ENCODE peak calls at places on chromosomes 16 and 17, in five cellular contexts. V is dorsolateral prefrontal cortex; Z is psoas muscle; J is naive thymus-derived CD4-positive, alpha-beta T cell; B is IMR-90. O is an unnamed sample.

GRCh38 chr17:1181769-1182137 is 2.0 kb upstream of the ABR start:
- DNase-seq in V (no peak), Z (no peak), J (no peak), B (peak), O (no peak)

GRCh38 chr17:67884766-67885165 is 59.5 kb downstream of the BPTF start:
- DNase-seq in V (no peak), Z (no peak), J (no peak), B (no peak), O (no peak)

GRCh38 chr16:55949518-55949917 is 74.3 kb upstream of the CES5A start:
- DNase-seq in V (no peak), Z (no peak), J (no peak), B (peak), O (no peak)

GRCh38 chr17:43994272-43995149 is 9.9 kb upstream of the NAGS start:
- DNase-seq in V (peak), Z (peak), J (peak), B (peak), O (peak)

GRCh38 chr17:82859431-82860403 is 19.9 kb upstream of the ZNF750 start:
- DNase-seq in V (no peak), Z (peak), J (peak), B (peak), O (no peak)

GRCh38 chr16:24734382-24734781 is 4.9 kb downstream of the TNRC6A start:
- DNase-seq in V (no peak), Z (no peak), J (no peak), B (peak), O (no peak)

GRCh38 chr16:53052519-53053501 is at the start of gene CHD9NB:
- DNase-seq in V (no peak), Z (no peak), J (no peak), B (peak), O (peak)

GRCh38 chr17:30378191-30378796 is 433 bp upstream of the CPD start:
- DNase-seq in V (peak), Z (no peak), J (peak), B (peak), O (peak)

GRCh38 chr16:69851491-69852240 is 89.5 kb downstream of the WWP2 start:
- DNase-seq in V (no peak), Z (no peak), J (no peak), B (peak), O (no peak)

GRCh38 chr16:53821487-53821886 is 117.5 kb downstream of the FTO start:
- DNase-seq in V (no peak), Z (no peak), J (no peak), B (peak), O (no peak)

GRCh38 chr17:78381601-78382168 is 3.2 kb downstream of the PGS1 start:
- DNase-seq in V (no peak), Z (no peak), J (peak), B (no peak), O (no peak)
- H3K4me3 ChIP-seq in V (no peak), Z (no peak), J (peak), B (no peak), O (no peak)

GRCh38 chr17:50261051-50261915 is 13.0 kb upstream of the TMEM92 start:
- DNase-seq in V (no peak), Z (no peak), J (no peak), B (no peak), O (no peak)
- H3K4me3 ChIP-seq in V (no peak), Z (no peak), J (no peak), B (no peak), O (no peak)

GRCh38 chr16:72201387-72201786 is 29.4 kb upstream of the PMFBP1 start:
- DNase-seq in V (no peak), Z (no peak), J (no peak), B (no peak), O (no peak)

GRCh38 chr16:72199938-72200337 is 28.0 kb upstream of the PMFBP1 start:
- DNase-seq in V (no peak), Z (no peak), J (no peak), B (no peak), O (no peak)

GRCh38 chr16:72202014-72202413 is 30.1 kb upstream of the PMFBP1 start:
- DNase-seq in V (no peak), Z (no peak), J (no peak), B (no peak), O (no peak)

GRCh38 chr16:72198641-72199250 is 26.8 kb upstream of the PMFBP1 start:
- DNase-seq in V (no peak), Z (no peak), J (no peak), B (no peak), O (no peak)

DNA sequence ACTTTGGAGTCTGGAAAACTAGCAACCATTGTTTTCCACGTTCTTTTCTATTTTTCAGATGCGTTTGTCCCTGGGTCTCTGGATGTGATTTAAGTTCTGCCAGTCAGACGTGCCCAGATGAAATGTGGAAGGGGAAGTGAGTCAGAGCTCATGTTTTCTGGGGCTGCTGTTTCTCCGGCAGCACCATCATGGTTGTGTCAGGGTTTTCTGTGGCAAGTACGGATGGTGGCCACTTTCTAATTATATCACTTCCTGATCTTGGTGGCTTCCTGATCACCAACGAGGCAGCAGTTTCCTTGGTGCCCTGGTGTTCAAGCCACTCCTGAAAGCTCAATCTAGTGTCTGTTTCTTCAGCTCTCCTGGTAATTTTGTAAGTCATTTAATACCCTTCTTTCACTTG is 31.4 kb upstream of the PMFBP1 start:
- DNase-seq in V (no peak), Z (no peak), J (no peak), B (peak), O (no peak)
- H3K4me3 ChIP-seq in V (no peak), Z (no peak), J (no peak), B (no peak), O (no peak)

GRCh38 chr16:66695474-66695934 is 1.0 kb downstream of the CMTM4 start:
- DNase-seq in V (no peak), Z (no peak), J (peak), B (no peak), O (no peak)
- H3K4me3 ChIP-seq in V (peak), Z (peak), J (peak), B (peak), O (peak)

GRCh38 chr17:47907932-47908562 is 12.0 kb downstream of the SP2 start:
- DNase-seq in V (no peak), Z (no peak), J (no peak), B (no peak), O (no peak)
- H3K4me3 ChIP-seq in V (no peak), Z (peak), J (no peak), B (peak), O (no peak)

DNA sequence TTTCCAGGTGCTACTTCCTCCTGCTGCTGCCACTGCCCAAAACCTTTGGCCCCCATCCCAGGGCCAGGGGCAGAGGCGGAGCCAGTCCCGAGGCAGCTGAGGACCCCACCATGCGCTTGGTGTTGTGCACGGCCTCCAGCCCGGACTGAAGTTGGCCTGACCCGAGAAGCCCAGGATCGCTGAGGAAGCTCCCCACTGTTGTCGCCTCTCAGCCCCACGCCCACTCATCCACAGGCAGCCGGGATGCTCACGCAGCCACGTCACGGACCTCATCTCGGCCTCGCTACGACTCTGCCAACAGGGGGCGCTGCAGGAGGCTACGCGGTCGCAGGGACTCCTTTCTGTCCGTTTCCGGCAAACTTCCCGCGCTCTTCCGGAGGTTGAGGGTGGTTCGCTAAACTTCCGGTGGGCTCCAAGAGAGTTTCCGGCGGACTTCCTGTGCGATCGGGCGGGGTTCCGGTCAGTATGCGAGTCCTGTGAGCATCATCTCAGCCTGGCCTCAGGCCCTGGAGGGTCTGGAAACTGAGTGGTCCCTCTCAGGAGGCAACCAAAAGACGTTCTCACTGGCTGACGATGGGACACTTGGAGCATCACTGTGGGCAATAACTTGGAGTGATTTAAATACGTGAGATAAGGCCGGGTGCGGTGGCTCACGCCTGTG is 12.4 kb downstream of the ZG16B start:
- DNase-seq in V (no peak), Z (peak), J (peak), B (no peak), O (peak)
- H3K4me3 ChIP-seq in V (no peak), Z (peak), J (peak), B (no peak), O (no peak)

DNA sequence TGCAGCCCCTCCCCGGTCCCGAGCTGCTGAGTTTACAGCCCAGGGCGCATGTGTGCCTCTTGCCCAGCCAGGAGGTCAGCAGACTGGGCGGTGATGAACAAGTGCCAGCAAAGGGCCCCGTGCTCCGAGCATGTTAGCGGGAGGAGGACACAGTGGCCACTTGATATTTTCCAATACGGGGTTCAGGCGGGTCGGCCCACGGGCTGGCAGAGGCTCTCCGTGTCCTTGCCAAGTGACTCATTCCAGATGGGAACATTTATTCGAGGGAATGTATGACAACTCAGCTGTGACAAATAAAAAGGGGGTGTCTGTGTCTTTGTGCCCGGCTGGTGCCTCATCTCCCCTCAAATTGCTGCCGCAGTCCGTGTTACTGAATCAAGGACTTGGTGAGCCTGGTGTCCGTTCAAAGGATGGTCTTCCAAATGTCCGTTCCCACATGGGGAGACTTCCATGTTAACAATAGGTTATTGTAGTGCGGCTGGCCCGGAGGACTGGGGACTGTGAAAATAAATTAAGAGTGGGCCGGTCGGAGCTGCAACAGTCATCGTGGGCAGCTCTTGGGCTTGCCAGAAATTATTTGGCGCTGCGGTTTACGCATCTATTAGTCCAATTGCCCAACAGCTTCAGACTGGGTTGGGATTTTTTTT is 173.9 kb upstream of the CIBAR2 start:
- DNase-seq in V (peak), Z (peak), J (no peak), B (peak), O (peak)
- H3K4me3 ChIP-seq in V (no peak), Z (peak), J (no peak), B (no peak), O (no peak)